ENCODE peak calls at places on chromosomes 11 and 22, in nine cellular contexts. V is tibial artery; A is effector memory CD4-positive, alpha-beta T cell; M is heart left ventricle; T is ovary; C is endodermal cell; U is CD8-positive, alpha-beta memory T cell; Z is CD4-positive, CD25-positive, alpha-beta regulatory T cell; Y is body of pancreas. Q is an unnamed sample. For H3K36me3 and H3K4me1, the result is how much of the 10 kb centered on the place peaks cover.

GRCh38 chr22:22342697-22343602 is 98.4 kb downstream of the VPREB1 start:
- DNase-seq in V (no peak), A (peak), M (no peak), T (no peak), C (peak), U (peak), Z (peak), Y (peak), Q (peak)

GRCh38 chr11:19447150-19447566 is 206.4 kb upstream of the E2F8 start:
- DNase-seq in V (no peak), A (no peak), M (no peak), T (no peak), C (no peak), U (no peak), Z (no peak), Y (no peak), Q (no peak)

GRCh38 chr22:26589367-26589844 is 526 bp downstream of the TPST2 start:
- DNase-seq in V (no peak), A (no peak), M (peak), T (no peak), C (peak), U (peak), Z (peak), Y (peak), Q (peak)

GRCh38 chr11:120801801-120802689 is 221.9 kb upstream of the TBCEL start:
- DNase-seq in V (no peak), A (peak), M (peak), T (peak), C (peak), U (peak), Z (peak), Y (peak), Q (peak)

GRCh38 chr11:27012254-27012921 is 18.5 kb downstream of the FIBIN start:
- DNase-seq in V (no peak), A (no peak), M (no peak), T (no peak), C (no peak), U (no peak), Z (no peak), Y (no peak), Q (peak)

GRCh38 chr11:19595840-19596751 is 116.5 kb upstream of the NAV2 start:
- DNase-seq in V (peak), A (no peak), M (peak), T (no peak), C (no peak), U (no peak), Z (no peak), Y (no peak), Q (no peak)

GRCh38 chr11:73650400-73650799 is 4.0 kb downstream of the PLEKHB1 start:
- DNase-seq in V (no peak), A (no peak), M (no peak), T (no peak), C (no peak), U (no peak), Z (no peak), Y (no peak), Q (no peak)

GRCh38 chr11:126159719-126160344 is 51.6 kb downstream of the RPUSD4 start:
- DNase-seq in V (no peak), A (no peak), M (no peak), T (no peak), C (peak), U (no peak), Z (no peak), Y (no peak), Q (peak)

GRCh38 chr11:94926271-94926625 is 47.1 kb downstream of the CWC15 start:
- DNase-seq in V (no peak), A (no peak), M (no peak), T (no peak), C (no peak), U (no peak), Z (no peak), Y (no peak), Q (no peak)

GRCh38 chr22:39110631-39111561 is 13.9 kb downstream of the APOBEC3H start:
- DNase-seq in V (no peak), A (no peak), M (no peak), T (no peak), C (peak), U (no peak), Z (no peak), Y (no peak), Q (no peak)

GRCh38 chr11:87384078-87384729 is 346.5 kb downstream of the TMEM135 start:
- DNase-seq in V (no peak), A (no peak), M (no peak), T (no peak), C (no peak), U (no peak), Z (no peak), Y (no peak), Q (no peak)

GRCh38 chr11:12377824-12378593 is 638 bp downstream of the PARVA start:
- DNase-seq in V (peak), A (no peak), M (peak), T (peak), C (peak), U (no peak), Z (no peak), Y (peak), Q (peak)

GRCh38 chr11:83072689-83073242 is 1.1 kb upstream of the RAB30 start:
- DNase-seq in V (no peak), A (no peak), M (no peak), T (no peak), C (peak), U (no peak), Z (no peak), Y (no peak), Q (peak)

GRCh38 chr22:38465673-38466490 is 2.0 kb upstream of the KDELR3 start:
- DNase-seq in V (no peak), A (no peak), M (peak), T (peak), C (peak), U (no peak), Z (no peak), Y (no peak), Q (no peak)

GRCh38 chr11:64060263-64060860 is 24.6 kb downstream of the FLRT1 start:
- DNase-seq in V (no peak), A (no peak), M (no peak), T (no peak), C (no peak), U (no peak), Z (no peak), Y (no peak), Q (peak)

GRCh38 chr22:41445171-41446056 is 1.2 kb downstream of the TOB2 start:
- DNase-seq in V (no peak), A (no peak), M (no peak), T (peak), C (peak), U (no peak), Z (no peak), Y (peak), Q (peak)

GRCh38 chr11:9459573-9460321 is 1.1 kb upstream of the ZNF143 start:
- DNase-seq in V (no peak), A (peak), M (no peak), T (peak), C (peak), U (no peak), Z (peak), Y (peak), Q (peak)

GRCh38 chr11:23586188-23586587 is 725.9 kb upstream of the CCDC179 start:
- DNase-seq in V (no peak), A (no peak), M (no peak), T (no peak), C (no peak), U (no peak), Z (no peak), Y (no peak), Q (no peak)

GRCh38 chr11:9462806-9463537 is 2.2 kb downstream of the ZNF143 start:
- DNase-seq in V (no peak), A (no peak), M (no peak), T (no peak), C (no peak), U (no peak), Z (no peak), Y (no peak), Q (no peak)

GRCh38 chr11:60973699-60974098 is 2.2 kb downstream of the CD6 start:
- DNase-seq in V (no peak), A (no peak), M (no peak), T (no peak), C (peak), U (no peak), Z (no peak), Y (no peak), Q (no peak)

GRCh38 chr11:77557553-77557952 is 32.2 kb upstream of the AQP11 start:
- DNase-seq in V (no peak), A (no peak), M (no peak), T (no peak), C (peak), U (no peak), Z (no peak), Y (peak), Q (peak)
- H3K36me3 ChIP-seq in V (under half), A (under half), M (under half), T (under half), C (under half), U (under half), Z (under half), Y (under half), Q (under half)

GRCh38 chr11:65899356-65900124 is 648 bp downstream of the FOSL1 start:
- DNase-seq in V (peak), A (peak), M (peak), T (peak), C (peak), U (peak), Z (peak), Y (peak), Q (peak)

GRCh38 chr11:65897020-65897471 is 3.1 kb downstream of the FOSL1 start:
- DNase-seq in V (no peak), A (no peak), M (no peak), T (no peak), C (no peak), U (no peak), Z (no peak), Y (no peak), Q (no peak)

GRCh38 chr11:65900125-65900898 is at the start of gene FOSL1:
- DNase-seq in V (peak), A (peak), M (peak), T (peak), C (peak), U (peak), Z (peak), Y (peak), Q (peak)

GRCh38 chr11:65900899-65901180 is 652 bp upstream of the FOSL1 start:
- DNase-seq in V (no peak), A (no peak), M (no peak), T (no peak), C (no peak), U (no peak), Z (no peak), Y (no peak), Q (no peak)

GRCh38 chr11:65898656-65899355 is 1.4 kb downstream of the FOSL1 start:
- DNase-seq in V (no peak), A (no peak), M (no peak), T (no peak), C (no peak), U (no peak), Z (no peak), Y (no peak), Q (no peak)
- H3K4me3 ChIP-seq in V (peak), A (peak), M (peak), T (peak), C (peak), U (peak), Z (no peak), Y (no peak), Q (peak)

DNA sequence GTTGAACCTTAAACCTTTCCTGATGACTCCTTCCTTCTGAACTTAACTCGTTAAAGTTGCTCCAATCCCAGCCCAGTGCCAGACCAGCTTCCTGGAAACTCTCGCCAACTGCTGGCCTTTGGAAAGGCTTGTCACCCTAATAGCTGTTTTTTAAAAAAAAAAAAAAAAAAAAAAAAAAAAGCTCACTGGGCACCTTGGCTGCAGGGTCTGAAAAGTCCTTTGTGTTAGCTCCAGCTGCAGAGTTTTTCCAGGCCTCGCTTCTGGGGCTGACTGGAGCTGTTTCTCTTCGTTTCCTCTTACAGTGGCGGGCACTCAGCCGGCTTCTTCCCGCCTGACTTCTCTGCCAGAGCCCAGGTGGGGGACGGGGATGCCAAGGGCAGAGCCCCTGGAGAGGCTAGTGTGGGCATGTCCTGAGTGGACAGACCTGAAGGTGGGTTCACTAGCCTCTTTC is 25.1 kb downstream of the KCNQ1OT1 start:
- DNase-seq in V (peak), A (no peak), M (no peak), T (no peak), C (peak), U (no peak), Z (no peak), Y (peak), Q (peak)
- H3K4me1 ChIP-seq in V (under half), A (under half), M (under half), T (under half), C (under half), U (under half), Z (under half), Y (under half), Q (under half)

DNA sequence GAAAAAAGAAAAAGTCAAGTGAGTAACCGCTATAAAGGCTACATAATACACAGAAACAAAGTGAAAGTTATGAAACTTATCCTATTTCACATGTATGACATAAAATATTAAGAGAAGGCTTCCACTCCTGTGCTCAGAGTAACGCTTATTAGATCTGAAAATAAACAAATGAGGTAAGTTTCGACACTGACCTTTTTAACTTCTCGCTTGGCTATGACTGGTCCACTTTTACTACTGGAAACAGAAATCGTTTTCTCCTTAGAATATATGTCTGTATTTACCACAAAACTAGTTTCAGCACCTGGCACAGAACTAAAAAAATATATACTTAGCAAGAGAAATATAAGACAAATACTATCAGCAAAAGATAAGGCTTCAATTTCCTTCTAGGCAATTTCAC is 16.4 kb downstream of the FNBP4 start:
- DNase-seq in V (no peak), A (no peak), M (no peak), T (no peak), C (no peak), U (no peak), Z (no peak), Y (no peak), Q (no peak)
- H3K36me3 ChIP-seq in V (half or more), A (half or more), M (half or more), T (under half), C (half or more), U (half or more), Z (half or more), Y (half or more), Q (half or more)

GRCh38 chr11:34512810-34513673 is 552 bp downstream of the ELF5 start:
- DNase-seq in V (no peak), A (peak), M (no peak), T (no peak), C (peak), U (peak), Z (no peak), Y (peak), Q (peak)
- H3K4me3 ChIP-seq in V (no peak), A (no peak), M (no peak), T (no peak), C (no peak), U (no peak), Z (no peak), Y (no peak), Q (no peak)

DNA sequence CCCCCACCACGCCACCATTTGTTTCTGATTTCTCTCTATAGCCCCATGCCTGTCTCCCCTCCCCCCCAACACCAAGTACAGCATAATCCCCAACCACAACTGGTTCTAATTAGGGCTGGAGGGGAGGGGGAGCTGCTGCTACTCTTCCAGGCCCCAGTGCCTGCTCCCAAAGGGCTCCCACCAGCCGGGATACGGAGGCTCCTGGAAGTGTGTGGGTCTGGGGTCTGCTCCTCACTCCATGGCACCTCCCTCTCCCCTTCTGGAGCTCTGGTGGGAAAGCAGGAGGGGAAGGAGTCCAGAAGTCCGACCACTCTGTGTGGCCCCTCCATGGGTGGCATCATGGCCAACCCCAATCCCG is 18.0 kb downstream of the BCL9L start:
- DNase-seq in V (no peak), A (no peak), M (no peak), T (no peak), C (peak), U (no peak), Z (no peak), Y (no peak), Q (peak)
- H3K4me1 ChIP-seq in V (half or more), A (under half), M (half or more), T (under half), C (under half), U (half or more), Z (half or more), Y (half or more), Q (under half)

DNA sequence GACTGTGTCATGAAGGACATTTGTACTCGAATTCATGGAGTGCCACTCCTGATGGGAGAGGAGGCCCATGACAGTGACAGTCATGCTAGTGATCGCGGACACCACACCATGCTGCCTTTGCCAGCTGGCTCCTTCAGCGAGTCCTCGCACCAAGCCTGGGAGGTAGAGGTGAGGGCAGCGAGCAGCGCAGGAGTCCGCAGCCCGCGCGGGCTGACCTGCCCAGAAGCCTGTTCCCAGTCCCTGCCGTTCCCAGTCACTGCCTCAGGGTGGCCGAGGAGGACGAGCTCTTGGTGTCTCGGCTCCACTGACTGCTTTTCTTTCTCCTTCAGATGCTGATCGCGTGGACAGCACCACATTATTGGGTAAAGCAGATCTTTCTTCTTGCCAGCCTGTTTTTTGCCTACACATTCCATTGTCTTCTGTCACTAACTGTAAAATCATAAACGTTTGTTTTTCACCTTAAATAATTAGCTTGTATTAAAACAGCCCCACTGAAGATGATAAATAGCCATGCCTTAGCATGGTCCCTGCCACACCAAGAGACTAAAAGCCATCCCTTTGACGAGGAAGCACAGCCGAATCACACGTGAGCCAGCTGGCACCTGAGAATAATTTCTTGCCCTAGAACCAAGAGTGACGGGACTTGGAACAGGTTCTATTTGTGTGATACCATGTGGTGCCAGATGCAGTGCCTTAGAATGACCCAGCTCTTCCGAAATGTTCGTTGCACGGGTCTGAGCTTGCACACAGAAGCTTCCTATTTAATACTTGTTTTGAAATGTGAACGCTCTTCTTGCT is 25.5 kb downstream of the FAM118A start:
- DNase-seq in V (no peak), A (no peak), M (peak), T (no peak), C (peak), U (no peak), Z (no peak), Y (no peak), Q (peak)
- H3K36me3 ChIP-seq in V (half or more), A (half or more), M (half or more), T (under half), C (half or more), U (under half), Z (half or more), Y (under half), Q (under half)

GRCh38 chr11:46560300-46561025 is 33.4 kb downstream of the AMBRA1 start:
- DNase-seq in V (no peak), A (no peak), M (no peak), T (no peak), C (no peak), U (no peak), Z (no peak), Y (no peak), Q (no peak)

GRCh38 chr11:46562527-46562926 is 31.3 kb downstream of the AMBRA1 start:
- DNase-seq in V (no peak), A (no peak), M (no peak), T (no peak), C (no peak), U (no peak), Z (no peak), Y (no peak), Q (no peak)

GRCh38 chr11:46555269-46556054 is 38.4 kb downstream of the AMBRA1 start:
- DNase-seq in V (no peak), A (no peak), M (no peak), T (no peak), C (no peak), U (no peak), Z (no peak), Y (no peak), Q (no peak)

GRCh38 chr11:46557684-46558151 is 36.1 kb downstream of the AMBRA1 start:
- DNase-seq in V (no peak), A (no peak), M (no peak), T (no peak), C (peak), U (no peak), Z (no peak), Y (no peak), Q (no peak)

DNA sequence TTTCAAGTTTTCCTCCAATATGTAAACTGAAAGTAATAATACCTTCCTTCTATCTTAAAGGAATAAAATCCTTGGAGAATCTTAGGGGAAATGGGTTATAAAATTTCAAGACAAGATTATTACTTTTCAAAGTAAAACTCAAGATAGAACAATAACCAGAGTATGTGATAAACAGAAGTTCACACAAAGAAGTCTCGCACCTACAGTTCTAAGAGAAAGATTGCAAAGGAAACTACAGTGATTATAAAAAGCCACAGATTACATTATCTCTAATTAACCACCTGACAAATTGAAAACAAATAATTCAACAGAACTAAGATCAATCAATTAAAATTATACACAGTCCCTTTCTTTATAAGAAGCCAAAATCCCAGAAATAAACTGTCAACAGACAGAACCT is 34.0 kb downstream of the AMBRA1 start:
- DNase-seq in V (no peak), A (no peak), M (no peak), T (no peak), C (no peak), U (no peak), Z (no peak), Y (no peak), Q (no peak)
- H3K4me3 ChIP-seq in V (no peak), A (peak), M (no peak), T (no peak), C (peak), U (peak), Z (peak), Y (no peak), Q (no peak)

GRCh38 chr11:93890441-93891051 is 40.1 kb upstream of the VSTM5 start:
- DNase-seq in V (no peak), A (no peak), M (no peak), T (no peak), C (no peak), U (no peak), Z (no peak), Y (no peak), Q (no peak)
- H3K4me1 ChIP-seq in V (under half), A (under half), M (under half), T (under half), C (under half), U (under half), Z (under half), Y (under half), Q (under half)

DNA sequence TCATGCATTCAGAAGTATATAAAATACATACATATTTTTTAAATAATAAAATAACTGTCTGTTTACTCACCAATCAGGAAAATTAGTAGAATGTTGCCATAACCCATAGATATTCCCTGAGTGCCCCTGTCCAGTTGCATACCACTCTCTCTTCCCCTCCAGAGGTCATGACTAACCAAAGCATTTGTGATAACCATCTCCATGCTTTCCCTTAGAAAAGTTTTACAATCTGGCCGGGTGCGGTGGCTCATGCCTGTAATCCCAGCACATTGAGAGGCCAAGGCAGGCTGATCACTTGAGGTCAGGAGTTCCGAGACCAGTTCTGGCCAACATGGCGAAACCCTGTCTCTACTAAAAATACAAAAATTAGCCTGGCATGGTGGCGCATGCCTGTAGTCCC is 33.2 kb upstream of the LDHA start:
- DNase-seq in V (no peak), A (no peak), M (no peak), T (no peak), C (no peak), U (no peak), Z (no peak), Y (no peak), Q (no peak)
- H3K36me3 ChIP-seq in V (half or more), A (half or more), M (half or more), T (under half), C (half or more), U (half or more), Z (half or more), Y (under half), Q (under half)

Q was measured in GM23338.